ENCODE peak calls at places on chromosomes 16 and 17, in six cellular contexts. T is IMR-90, I is trophoblast cell, A is H9, H is mesenchymal stem cell, P is H1. U is an unnamed sample.

GRCh38 chr16:68695575-68695974 is 41.5 kb upstream of the CDH1 start:
- DNase-seq in T (no peak), I (no peak), A (no peak), H (no peak), P (no peak), U (no peak)

GRCh38 chr16:31333686-31334649 is 21.0 kb upstream of the ITGAX start:
- DNase-seq in T (peak; percentile 13), I (peak; percentile 50), A (peak; percentile 61), H (no peak), P (no peak), U (no peak)

GRCh38 chr17:66737524-66737923 is 97.4 kb upstream of the CACNG5 start:
- DNase-seq in T (peak; percentile 49), I (no peak), A (peak; percentile 79), H (peak; percentile 56), P (peak; percentile 19), U (peak; percentile 21)

GRCh38 chr17:77215281-77215680 is 74.5 kb downstream of the SEC14L1 start:
- DNase-seq in T (no peak), I (no peak), A (no peak), H (no peak), P (no peak), U (no peak)

GRCh38 chr17:5629133-5629532 is 44.8 kb upstream of the NLRP1 start:
- DNase-seq in T (no peak), I (no peak), A (no peak), H (no peak), P (no peak), U (no peak)

GRCh38 chr17:40321502-40322416 is 12.8 kb downstream of the RARA start:
- DNase-seq in T (no peak), I (no peak), A (peak; percentile 33), H (no peak), P (no peak), U (no peak)

GRCh38 chr17:71764507-71764906 is 356.3 kb upstream of the SOX9 start:
- DNase-seq in T (no peak), I (no peak), A (peak; percentile 87), H (peak; percentile 25), P (peak; percentile 15), U (peak; percentile 15)

GRCh38 chr17:37802712-37803416 is 58.0 kb upstream of the HNF1B start:
- DNase-seq in T (peak; percentile 80), I (no peak), A (no peak), H (peak; percentile 65), P (no peak), U (no peak)

GRCh38 chr17:44902135-44902760 is 3.0 kb upstream of the EFTUD2 start:
- DNase-seq in T (no peak), I (no peak), A (no peak), H (no peak), P (no peak), U (no peak)

GRCh38 chr17:75518201-75518600 is 1.9 kb downstream of the TSEN54 start:
- DNase-seq in T (no peak), I (no peak), A (no peak), H (no peak), P (no peak), U (no peak)

GRCh38 chr17:58083491-58084316 is 485 bp downstream of the DYNLL2 start:
- DNase-seq in T (peak; percentile 43), I (peak; percentile 41), A (peak; percentile 33), H (peak; percentile 77), P (no peak), U (no peak)

GRCh38 chr16:61681673-61682072 is 354.6 kb downstream of the CDH8 start:
- DNase-seq in T (no peak), I (no peak), A (no peak), H (no peak), P (no peak), U (no peak)

GRCh38 chr17:14417336-14417735 is 116.5 kb downstream of the HS3ST3B1 start:
- DNase-seq in T (no peak), I (no peak), A (no peak), H (no peak), P (no peak), U (no peak)

GRCh38 chr16:65318138-65318537 is 196.3 kb upstream of the CDH11 start:
- DNase-seq in T (no peak), I (peak; percentile 48), A (peak; percentile 42), H (no peak), P (no peak), U (no peak)

GRCh38 chr16:50602531-50603205 is 54.5 kb downstream of the NKD1 start:
- DNase-seq in T (no peak), I (no peak), A (no peak), H (no peak), P (no peak), U (no peak)

GRCh38 chr17:75188614-75189013 is 5.9 kb upstream of the SUMO2 start:
- DNase-seq in T (no peak), I (no peak), A (no peak), H (no peak), P (no peak), U (no peak)

GRCh38 chr17:64097196-64097936 is 32.6 kb downstream of the ERN1 start:
- DNase-seq in T (peak; percentile 65), I (no peak), A (no peak), H (peak; percentile 48), P (no peak), U (no peak)

GRCh38 chr17:58504826-58505351 is 9.5 kb downstream of the MTMR4 start:
- DNase-seq in T (no peak), I (no peak), A (no peak), H (no peak), P (no peak), U (no peak)

GRCh38 chr16:49085689-49086088 is 195.9 kb downstream of the CBLN1 start:
- DNase-seq in T (peak; percentile 2), I (no peak), A (no peak), H (no peak), P (no peak), U (no peak)

GRCh38 chr17:64240741-64241347 is 22.2 kb downstream of the TEX2 start:
- DNase-seq in T (peak; percentile 93), I (peak; percentile 96), A (no peak), H (peak; percentile 87), P (no peak), U (no peak)

GRCh38 chr16:112153-112840 is 26.2 kb downstream of the NPRL3 start:
- DNase-seq in T (no peak), I (no peak), A (no peak), H (no peak), P (no peak), U (no peak)

GRCh38 chr16:57041182-57042156 is 50.9 kb upstream of the CPNE2 start:
- DNase-seq in T (no peak), I (no peak), A (no peak), H (no peak), P (no peak), U (no peak)

GRCh38 chr17:17030515-17031211 is 11.6 kb upstream of the MPRIP start:
- DNase-seq in T (no peak), I (no peak), A (peak; percentile 59), H (no peak), P (no peak), U (no peak)

GRCh38 chr17:41665566-41666335 is 22.9 kb upstream of the EIF1 start:
- DNase-seq in T (peak; percentile 74), I (peak; percentile 96), A (peak; percentile 95), H (peak; percentile 77), P (no peak), U (peak; percentile 81)

GRCh38 chr16:85136705-85137322 is 24.5 kb upstream of the CIBAR2 start:
- DNase-seq in T (no peak), I (no peak), A (no peak), H (peak; percentile 68), P (no peak), U (no peak)

GRCh38 chr16:20995711-20996110 is 95.1 kb downstream of the LYRM1 start:
- DNase-seq in T (no peak), I (no peak), A (no peak), H (no peak), P (no peak), U (no peak)

GRCh38 chr16:21005008-21005407 is 104.4 kb downstream of the LYRM1 start:
- DNase-seq in T (no peak), I (no peak), A (no peak), H (no peak), P (no peak), U (no peak)

GRCh38 chr16:20997147-20997546 is 96.6 kb downstream of the LYRM1 start:
- DNase-seq in T (no peak), I (no peak), A (no peak), H (no peak), P (no peak), U (no peak)

DNA sequence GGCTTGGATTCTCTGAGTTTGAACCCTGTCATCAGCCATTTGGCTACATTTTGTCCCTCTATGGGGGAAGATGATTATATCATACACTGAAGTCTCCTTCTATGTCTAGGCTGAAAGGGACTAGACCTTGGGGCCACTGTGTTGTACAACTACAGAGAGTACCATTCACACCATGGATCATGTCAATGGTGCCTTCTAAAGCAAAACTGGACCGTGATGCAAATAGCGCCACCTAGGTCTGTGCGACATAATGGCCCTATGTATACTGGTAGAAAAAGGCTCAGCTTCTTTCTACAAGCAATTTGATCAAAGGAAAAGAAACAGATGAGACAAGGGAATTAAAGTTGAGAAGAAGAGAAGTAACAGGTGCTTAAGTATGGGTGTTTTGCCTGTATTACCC is 100.7 kb downstream of the LYRM1 start:
- DNase-seq in T (peak; percentile 4), I (peak; percentile 65), A (peak; percentile 52), H (peak; percentile 11), P (no peak), U (peak; percentile 17)
- H3K14ac ChIP-seq in T (no peak overlapping the region), I (no peak overlapping the region), A (no peak overlapping the region), H (no peak overlapping the region), P (no peak overlapping the region), U (no peak overlapping the region)

GRCh38 chr16:12257926-12258561 is 281.5 kb downstream of the SNX29 start:
- DNase-seq in T (no peak), I (peak; percentile 55), A (peak; percentile 57), H (no peak), P (no peak), U (no peak)
- H3K27ac ChIP-seq in T (no peak overlapping the region), I (no peak overlapping the region), A (no peak overlapping the region), H (no peak overlapping the region), P (no peak overlapping the region), U (no peak overlapping the region)

GRCh38 chr17:21041753-21042433 is 918 bp downstream of the USP22 start:
- DNase-seq in T (peak; percentile 61), I (peak; percentile 66), A (peak; percentile 92), H (peak; percentile 81), P (peak; percentile 58), U (peak; percentile 73)
- H3K4ac ChIP-seq in T (peak overlapping the region; percentile 97), I (peak overlapping the region; percentile 100), A (no peak overlapping the region), H (no peak overlapping the region), P (peak overlapping the region; percentile 94), U (no peak overlapping the region)

DNA sequence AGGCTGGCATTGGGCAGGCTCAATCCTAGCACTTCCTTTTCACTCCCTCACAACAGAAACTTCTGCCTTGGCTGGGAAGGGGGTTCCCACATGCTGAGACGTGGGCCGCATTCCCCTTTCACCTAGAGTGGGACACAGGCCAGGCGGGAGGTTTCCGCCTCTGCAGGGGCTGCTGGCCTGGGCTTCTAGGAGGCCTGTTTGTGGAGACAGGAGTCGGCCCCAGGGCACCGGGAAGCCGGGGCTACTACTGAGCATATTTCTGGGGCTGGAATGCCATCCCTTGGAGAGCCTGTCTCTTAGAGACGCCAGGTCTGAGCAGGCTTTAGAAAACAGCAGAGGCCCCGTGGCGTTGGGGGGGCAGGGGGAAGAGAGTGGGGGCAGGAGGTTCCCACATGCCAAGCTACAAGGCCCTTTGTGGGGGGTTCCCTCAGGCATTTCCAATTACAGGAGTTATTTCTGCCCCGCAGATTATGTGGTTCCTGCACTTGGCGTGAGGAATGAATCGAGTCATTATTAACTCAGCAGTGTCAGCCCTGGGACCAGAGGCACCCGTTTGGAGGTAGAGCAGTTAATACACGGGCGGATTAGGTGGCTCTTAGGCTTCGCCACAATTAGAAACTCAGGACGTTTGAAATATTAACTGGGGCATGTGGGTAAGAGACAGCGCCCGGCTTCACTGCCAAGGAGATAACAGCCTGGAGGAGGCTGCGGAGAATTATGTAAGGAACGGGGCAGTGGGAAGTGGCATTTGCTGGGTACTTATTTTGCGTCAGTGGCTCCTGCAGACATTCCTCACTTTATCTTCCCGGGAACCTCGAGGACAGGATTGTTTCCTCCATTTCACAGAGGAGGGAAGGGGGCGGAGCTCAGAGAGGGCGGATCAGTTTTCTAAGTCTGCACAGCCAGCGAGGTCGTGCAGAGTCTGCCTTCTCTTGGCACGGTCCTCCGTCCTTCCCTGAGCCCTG is 162.5 kb downstream of the MAF start:
- DNase-seq in T (no peak), I (peak; percentile 3), A (peak; percentile 56), H (no peak), P (no peak), U (peak; percentile 15)
- H3K14ac ChIP-seq in T (no peak overlapping the region), I (no peak overlapping the region), A (no peak overlapping the region), H (no peak overlapping the region), P (no peak overlapping the region), U (no peak overlapping the region)

U was measured in neuronal stem cell.